ENCODE peak calls at places on chromosomes 4 and X, in five cellular contexts. U is neural progenitor cell, V is fibroblast of lung, Q is hepatocyte, Y is GM23248. I is an unnamed sample.

GRCh38 chrX:122475306-122475705 is 708.8 kb upstream of the GRIA3 start:
- DNase-seq in Y (peak), Q (no peak), U (no peak), V (no peak), I (no peak)

GRCh38 chr4:73037057-73037456 is 32.5 kb downstream of the COX18 start:
- DNase-seq in V (no peak), Y (no peak), Q (no peak), U (no peak), I (peak)

GRCh38 chrX:121308276-121308805 is 260.9 kb downstream of the GLUD2 start:
- DNase-seq in V (no peak), U (peak), Q (peak), Y (peak), I (peak)

GRCh38 chrX:40736170-40736505 is 796 bp upstream of the MED14 start:
- DNase-seq in V (no peak), U (peak), Y (no peak), Q (no peak), I (peak)

GRCh38 chr4:77538574-77539157 is 67.0 kb upstream of the CXCL13 start:
- DNase-seq in U (no peak), Q (peak), V (peak), Y (no peak), I (no peak)

GRCh38 chr4:53676402-53676871 is 85.2 kb upstream of the LNX1 start:
- DNase-seq in Q (no peak), V (peak), U (no peak), Y (peak), I (no peak)

GRCh38 chr4:155952546-155952945 is 1.1 kb downstream of the CTSO start:
- DNase-seq in Q (no peak), V (peak), Y (peak), U (no peak), I (no peak)

GRCh38 chr4:30821891-30822612 is 101.9 kb downstream of the PCDH7 start:
- DNase-seq in U (no peak), V (peak), Y (peak), Q (no peak), I (no peak)

GRCh38 chr4:188719794-188720193 is 580.6 kb downstream of the TRIML1 start:
- DNase-seq in Q (no peak), U (no peak), Y (peak), V (no peak), I (no peak)

GRCh38 chr4:128061566-128062536 is 739 bp downstream of the LARP1B start:
- DNase-seq in Q (peak), Y (peak), V (peak), U (peak), I (peak)

GRCh38 chr4:168528131-168528949 is 31.5 kb downstream of the PALLD start:
- DNase-seq in U (no peak), Q (no peak), Y (peak), V (no peak), I (no peak)

GRCh38 chrX:39201305-39201990 is 400.2 kb downstream of the MID1IP1 start:
- DNase-seq in Y (peak), Q (no peak), U (no peak), V (no peak), I (no peak)

GRCh38 chr4:94507708-94508107 is 56.0 kb downstream of the PDLIM5 start:
- DNase-seq in Q (peak), V (peak), Y (peak), U (no peak), I (no peak)

GRCh38 chr4:112518675-112519074 is 2.7 kb upstream of the NEUROG2 start:
- DNase-seq in V (no peak), Y (no peak), U (peak), Q (no peak), I (no peak)

GRCh38 chr4:106985830-106986229 is 50.3 kb downstream of the DKK2 start:
- DNase-seq in V (no peak), U (no peak), Y (peak), Q (no peak), I (no peak)

GRCh38 chr4:48944252-48944651 is 37.7 kb upstream of the OCIAD2 start:
- DNase-seq in Q (no peak), U (no peak), Y (peak), V (no peak), I (no peak)

GRCh38 chrX:80817002-80817401 is 7.3 kb upstream of the BRWD3 start:
- DNase-seq in Y (peak), V (no peak), U (no peak), Q (no peak), I (no peak)

DNA sequence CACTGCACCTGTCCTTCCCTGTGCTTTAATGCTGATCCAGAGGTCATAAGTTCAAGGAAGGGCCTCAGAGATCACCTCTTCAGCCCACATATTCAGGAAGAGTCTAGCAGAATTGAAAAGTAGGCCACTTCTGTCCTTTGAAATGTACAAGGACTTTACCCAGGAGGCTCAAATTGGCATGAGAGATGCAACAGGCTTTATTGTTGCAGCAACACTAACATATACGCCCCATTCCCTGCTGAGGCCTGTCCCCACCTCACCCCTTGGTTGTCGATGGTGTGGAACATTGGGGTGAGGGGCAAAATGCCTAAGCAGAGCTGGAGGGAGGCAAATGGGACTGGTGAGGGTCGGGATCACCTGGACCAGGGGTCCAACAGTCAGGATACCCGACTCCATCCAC is 2.8 kb downstream of the PRAF2 start:
- DNase-seq in Y (no peak), Q (no peak), V (no peak), U (no peak), I (no peak)
- H2AFZ ChIP-seq in Y (no peak), Q (no peak), V (no peak), U (no peak), I (no peak)

DNA sequence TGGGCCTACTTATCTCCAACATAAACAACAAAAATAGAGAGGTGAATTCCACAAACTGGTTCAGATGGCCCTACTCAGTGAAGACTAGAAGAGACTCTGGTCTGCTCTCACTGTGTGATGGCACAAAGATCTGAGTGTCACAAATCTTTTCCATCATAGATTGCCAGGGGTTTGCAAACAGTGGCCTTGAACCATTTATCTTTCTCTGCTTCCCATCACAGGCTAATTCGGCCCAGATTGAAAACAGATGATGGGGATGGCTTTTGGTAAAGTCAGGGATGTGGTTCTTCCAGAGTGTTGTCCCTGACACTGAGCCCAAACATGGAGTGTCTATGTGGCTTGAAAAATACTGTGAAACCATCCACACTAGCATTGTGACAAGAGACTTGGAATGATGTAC is 25.1 kb upstream of the PLAC1 start:
- DNase-seq in V (no peak), Q (no peak), Y (no peak), U (no peak), I (no peak)
- H2AFZ ChIP-seq in V (no peak), Q (no peak), Y (no peak), U (no peak), I (no peak)

DNA sequence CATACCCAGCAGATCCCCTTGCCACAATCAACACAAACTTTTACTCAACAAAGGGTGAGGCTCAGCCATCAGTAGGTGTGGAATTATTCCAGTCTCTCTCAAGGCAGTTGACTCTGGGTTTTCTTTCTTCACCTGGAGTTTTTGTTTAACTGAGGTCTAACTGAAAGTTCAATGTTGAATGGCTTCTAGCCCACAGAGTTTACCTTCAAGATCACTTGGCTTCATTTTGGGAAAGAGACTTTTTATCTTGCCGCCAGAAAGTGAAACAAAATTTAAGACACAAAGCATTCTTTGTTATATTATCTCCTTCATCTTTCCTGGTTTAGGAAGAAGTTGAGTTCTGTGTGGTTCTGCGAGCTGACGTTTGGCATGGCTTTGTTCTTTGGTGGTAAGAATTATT is 83.8 kb upstream of the RASGEF1B start:
- DNase-seq in V (no peak), Y (no peak), U (no peak), Q (no peak), I (no peak)
- H2AFZ ChIP-seq in V (no peak), Y (no peak), U (no peak), Q (no peak), I (peak)

GRCh38 chrX:133922390-133922772 is 63.0 kb downstream of the GPC3 start:
- DNase-seq in U (no peak), Y (no peak), Q (no peak), V (no peak), I (no peak)

GRCh38 chrX:133921764-133922389 is 63.5 kb downstream of the GPC3 start:
- DNase-seq in U (peak), Q (peak), V (peak), Y (peak), I (peak)

GRCh38 chrX:133916984-133917722 is 68.2 kb downstream of the GPC3 start:
- DNase-seq in U (no peak), V (no peak), Y (no peak), Q (no peak), I (no peak)

GRCh38 chrX:133921084-133921483 is 64.3 kb downstream of the GPC3 start:
- DNase-seq in V (no peak), Y (no peak), Q (no peak), U (no peak), I (no peak)

DNA sequence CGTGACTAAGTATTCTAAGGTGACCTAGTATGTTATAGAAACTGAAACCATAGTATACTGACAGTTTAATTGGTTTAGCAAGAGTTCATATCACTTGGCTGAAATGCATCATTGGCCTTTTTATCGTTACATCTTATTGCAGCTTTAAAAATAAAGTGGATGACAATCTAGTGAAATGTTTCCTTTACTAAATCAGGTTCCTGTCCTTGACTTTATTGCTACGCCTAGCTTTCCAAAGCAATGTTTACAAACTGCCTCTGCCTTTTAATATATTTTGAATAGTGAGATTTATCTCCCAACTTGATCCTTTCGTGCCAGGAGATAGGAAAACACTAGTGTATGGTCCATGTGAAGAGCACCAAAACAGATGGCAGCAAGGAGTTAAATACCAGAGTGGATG is 67.1 kb downstream of the GPC3 start:
- DNase-seq in Y (no peak), U (no peak), Q (no peak), V (no peak), I (no peak)
- H2AFZ ChIP-seq in Y (no peak), U (no peak), Q (no peak), V (no peak), I (no peak)

DNA sequence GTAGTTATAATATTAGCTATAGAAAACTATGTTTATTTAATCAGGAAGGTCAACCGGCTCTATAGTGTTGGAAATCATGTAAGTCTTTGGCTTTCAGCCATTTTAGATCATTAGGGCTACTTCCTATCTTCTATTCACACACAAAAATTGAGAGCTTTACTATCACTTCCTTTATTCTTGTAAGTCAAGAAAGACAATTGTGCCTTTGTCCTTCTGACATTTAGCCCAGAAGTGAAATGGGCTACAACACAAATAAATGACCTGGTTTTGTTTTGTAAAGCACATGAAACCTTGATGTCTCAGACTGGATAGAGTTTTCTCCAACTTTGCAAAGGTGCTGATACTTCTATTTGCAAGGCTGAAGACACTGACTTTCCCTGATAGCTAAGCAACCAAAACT is 122.4 kb upstream of the ACSL4 start:
- DNase-seq in Y (no peak), V (no peak), Q (no peak), U (no peak), I (no peak)
- H2AFZ ChIP-seq in Y (no peak), V (no peak), Q (no peak), U (no peak), I (no peak)

GRCh38 chr4:153466637-153467153 is 535 bp downstream of the TMEM131L start:
- DNase-seq in Q (no peak), Y (peak), V (no peak), U (peak), I (peak)
- H2AFZ ChIP-seq in Q (peak), Y (peak), V (peak), U (peak), I (no peak)

DNA sequence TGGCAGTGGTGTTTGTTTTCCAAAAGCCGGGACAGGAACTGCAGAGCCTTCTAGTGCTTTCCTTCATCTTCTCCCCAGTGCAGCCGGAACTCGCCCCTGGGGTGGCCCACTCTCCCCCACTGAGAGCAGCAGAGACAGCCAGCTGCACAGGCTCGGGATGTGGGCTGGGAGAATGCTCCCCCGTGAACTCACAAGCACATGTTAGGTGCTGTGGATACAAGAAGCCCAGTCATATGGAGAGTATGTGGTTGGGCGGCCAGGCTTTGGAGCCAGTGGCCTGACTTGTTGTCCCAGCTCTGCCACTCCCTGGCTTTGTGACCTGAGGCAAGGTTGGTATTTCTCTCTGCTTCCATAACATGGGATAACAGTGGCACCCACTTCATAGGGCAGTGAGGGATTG is 9.4 kb upstream of the KIAA0232 start:
- DNase-seq in U (no peak), Q (no peak), Y (peak), V (no peak), I (no peak)
- H2AFZ ChIP-seq in U (no peak), Q (no peak), Y (no peak), V (no peak), I (no peak)

GRCh38 chr4:38730493-38730829 is 52.3 kb downstream of the TLR10 start:
- DNase-seq in V (no peak), Q (no peak), Y (no peak), U (no peak), I (no peak)

GRCh38 chr4:38733663-38734062 is 49.1 kb downstream of the TLR10 start:
- DNase-seq in Q (no peak), U (no peak), V (no peak), Y (no peak), I (no peak)

GRCh38 chr4:38728651-38729141 is 54.1 kb downstream of the TLR10 start:
- DNase-seq in U (no peak), Y (no peak), V (no peak), Q (peak), I (no peak)

GRCh38 chr4:38734886-38735285 is 47.9 kb downstream of the TLR10 start:
- DNase-seq in U (no peak), Y (peak), Q (no peak), V (no peak), I (no peak)

GRCh38 chr4:38730830-38731646 is 51.8 kb downstream of the TLR10 start:
- DNase-seq in V (peak), Y (peak), U (peak), Q (peak), I (peak)
- H2AFZ ChIP-seq in V (no peak), Y (peak), U (peak), Q (no peak), I (peak)

DNA sequence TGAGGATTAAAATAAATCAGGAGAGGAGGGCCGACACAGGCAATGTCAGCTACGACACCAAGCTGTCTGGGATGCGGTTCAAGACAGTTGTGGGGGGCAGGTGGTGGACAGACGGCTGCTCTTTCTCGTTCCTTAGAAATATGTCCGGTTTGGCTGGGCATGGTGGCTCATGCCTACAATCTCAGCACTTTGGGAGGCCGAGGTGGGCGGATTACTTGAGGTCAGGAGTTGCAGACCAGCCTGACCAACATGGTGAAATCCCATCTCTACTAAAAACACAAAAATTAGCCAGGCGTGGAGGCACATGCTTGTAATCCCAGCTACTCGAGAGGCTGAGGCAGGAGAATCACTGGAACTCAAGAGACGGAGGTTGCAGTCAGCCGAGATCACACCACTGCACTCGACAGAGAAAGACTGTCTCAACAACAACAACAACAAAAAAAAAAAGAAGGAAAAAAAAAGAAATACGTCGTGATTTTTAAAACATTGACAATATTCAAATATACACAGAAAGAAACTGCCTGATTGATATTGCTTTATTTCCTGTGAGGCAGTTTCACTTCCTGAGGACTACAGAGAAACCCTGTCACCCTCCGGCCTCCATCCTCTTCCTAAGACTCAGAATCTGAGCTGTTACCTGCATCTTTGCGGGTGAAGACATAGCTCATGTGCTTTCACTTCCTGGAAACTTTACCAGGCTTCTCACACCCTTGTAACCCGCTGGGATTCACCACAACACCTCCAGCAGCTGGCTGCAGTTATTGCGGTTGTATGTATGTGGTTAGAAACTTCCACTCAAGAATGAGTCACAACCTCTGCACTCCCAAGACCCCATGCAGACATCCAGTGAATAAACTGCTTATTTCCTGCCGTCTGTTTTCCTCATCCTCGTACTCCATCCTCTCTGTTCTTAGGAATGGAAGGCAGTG is 63.8 kb upstream of the STS start:
- DNase-seq in Y (peak), U (no peak), V (peak), Q (no peak), I (peak)
- H2AFZ ChIP-seq in Y (no peak), U (no peak), V (no peak), Q (no peak), I (no peak)

I was measured in OCI-LY7.